ENCODE peak calls at places on chromosome 1, in ten cellular contexts. L is stomach, B is HL-60, Y is GM12891, N is HCT116, K is esophagus muscularis mucosa, W is H1, X is Panc1, I is HepG2, D is SK-N-SH. G is an unnamed sample.

GRCh38 chr1:113219377-113219776 is 146.4 kb downstream of the LRIG2 start:
- DNase-seq in L (no peak), B (no peak), Y (no peak), N (no peak), K (no peak), W (no peak), X (no peak), I (no peak), D (peak), G (peak)

GRCh38 chr1:201883786-201884185 is 4.9 kb upstream of the SHISA4 start:
- DNase-seq in L (no peak), B (peak), Y (no peak), N (peak), K (no peak), W (no peak), X (no peak), I (peak), D (no peak), G (no peak)

GRCh38 chr1:221897312-221897711 is 155.4 kb upstream of the DUSP10 start:
- DNase-seq in L (no peak), B (no peak), Y (no peak), N (no peak), K (peak), W (no peak), X (no peak), I (no peak), D (peak), G (no peak)

GRCh38 chr1:160800645-160801408 is 4.9 kb downstream of the LY9 start:
- DNase-seq in L (no peak), B (no peak), Y (no peak), N (no peak), K (no peak), W (no peak), X (no peak), I (no peak), D (no peak), G (no peak)

GRCh38 chr1:241842565-241842964 is 5.4 kb upstream of the EXO1 start:
- DNase-seq in L (no peak), B (no peak), Y (no peak), N (no peak), K (no peak), W (no peak), X (no peak), I (no peak), D (no peak), G (no peak)

GRCh38 chr1:248804771-248805681 is 20.7 kb downstream of the SH3BP5L start:
- DNase-seq in L (no peak), B (no peak), Y (no peak), N (no peak), K (no peak), W (no peak), X (no peak), I (no peak), D (no peak), G (peak)

GRCh38 chr1:41456847-41457540 is 27.5 kb downstream of the EDN2 start:
- DNase-seq in L (no peak), B (no peak), Y (no peak), N (no peak), K (no peak), W (no peak), X (no peak), I (no peak), D (no peak), G (no peak)

GRCh38 chr1:17201201-17202021 is 3.5 kb upstream of the PADI1 start:
- DNase-seq in L (no peak), B (no peak), Y (no peak), N (no peak), K (no peak), W (no peak), X (no peak), I (no peak), D (no peak), G (no peak)

GRCh38 chr1:16371725-16372124 is 4.7 kb downstream of the SZRD1 start:
- DNase-seq in L (no peak), B (no peak), Y (no peak), N (no peak), K (no peak), W (no peak), X (no peak), I (no peak), D (no peak), G (no peak)

GRCh38 chr1:9715536-9716226 is 64.2 kb downstream of the PIK3CD start:
- DNase-seq in L (no peak), B (no peak), Y (no peak), N (no peak), K (no peak), W (no peak), X (no peak), I (no peak), D (no peak), G (no peak)

GRCh38 chr1:114349891-114350605 is 161.0 kb downstream of the TRIM33 start:
- DNase-seq in L (no peak), B (no peak), Y (no peak), N (no peak), K (peak), W (peak), X (no peak), I (no peak), D (no peak), G (no peak)

GRCh38 chr1:109783436-109783835 is 19.7 kb upstream of the EPS8L3 start:
- DNase-seq in L (peak), B (no peak), Y (no peak), N (peak), K (no peak), W (no peak), X (peak), I (no peak), D (no peak), G (no peak)

DNA sequence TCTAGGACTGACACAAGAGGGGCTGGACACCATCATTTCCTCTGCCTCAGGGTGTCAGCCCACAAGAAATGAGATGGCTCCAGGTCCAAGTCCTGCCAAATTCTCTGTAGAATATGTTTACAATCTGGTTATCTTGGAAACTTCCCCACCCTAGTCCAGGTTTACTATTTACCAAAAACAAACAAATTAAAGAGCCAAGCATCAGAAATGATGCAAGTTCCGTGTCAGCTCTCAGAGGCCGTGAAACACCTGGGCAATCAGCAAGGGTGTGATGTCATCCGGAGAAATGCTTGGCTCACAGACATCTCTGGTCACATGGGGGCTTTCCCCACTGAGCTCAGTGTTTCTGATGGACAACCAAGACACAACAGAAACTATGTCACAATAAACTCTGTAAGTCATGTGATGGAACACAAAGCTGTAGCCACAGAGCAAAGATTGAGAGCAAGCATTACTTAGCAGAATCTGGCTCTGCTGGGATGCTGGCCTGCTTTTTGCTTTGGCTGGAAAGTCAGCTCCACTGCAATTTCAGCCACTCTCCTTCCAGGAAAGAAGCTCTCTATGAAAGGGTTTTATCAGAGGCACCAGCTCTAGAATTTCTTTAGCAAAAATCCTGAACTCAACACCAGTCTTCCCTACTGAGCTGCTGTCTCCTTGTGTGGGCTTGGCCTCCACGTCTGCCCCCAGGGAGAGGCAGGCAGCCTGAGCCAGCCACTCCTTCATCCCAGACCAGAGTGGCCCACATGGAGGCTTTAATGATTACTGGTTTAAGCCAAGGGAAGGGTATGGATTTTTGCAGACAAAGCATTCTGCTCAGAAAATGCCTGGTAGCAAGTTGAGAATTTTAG is 55.9 kb downstream of the NENF start:
- DNase-seq in L (peak), B (peak), Y (no peak), N (no peak), K (peak), W (no peak), X (peak), I (peak), D (no peak), G (peak)
- TF ChIP-seq POLR2AphosphoS5 in L (peak), B (no peak), Y (no peak), N (no peak), K (peak), W (no peak), X (no peak), I (no peak), D (no peak), G (peak)

GRCh38 chr1:48093696-48094518 is 96.7 kb upstream of the TRABD2B start:
- DNase-seq in L (peak), B (peak), Y (peak), N (peak), K (peak), W (peak), X (peak), I (peak), D (peak), G (peak)
- TF ChIP-seq POLR2AphosphoS5 in L (peak), B (no peak), Y (no peak), N (no peak), K (no peak), W (no peak), X (no peak), I (no peak), D (no peak), G (no peak)

DNA sequence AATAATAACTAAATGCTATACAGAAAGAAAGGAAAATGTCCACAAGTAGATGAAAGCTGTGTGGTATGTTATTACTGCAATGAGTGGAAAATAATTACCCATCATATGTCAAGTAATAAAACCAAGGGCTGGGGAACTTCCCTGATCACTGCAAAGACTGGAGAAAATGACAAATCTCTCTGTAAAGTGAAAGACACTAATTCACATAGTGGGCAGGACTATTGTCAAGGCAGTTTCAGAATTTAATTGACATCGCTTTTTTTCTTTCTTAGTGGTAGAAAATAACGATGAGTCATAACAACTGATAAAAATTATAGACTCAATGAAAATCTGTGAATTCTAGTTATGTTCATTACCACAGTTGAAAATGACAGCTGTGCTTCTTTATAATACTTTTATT is 153.7 kb upstream of the ST6GALNAC5 start:
- DNase-seq in L (no peak), B (no peak), Y (no peak), N (no peak), K (no peak), W (no peak), X (no peak), I (no peak), D (no peak), G (no peak)
- TF ChIP-seq POLR2AphosphoS5 in L (no peak), B (no peak), Y (no peak), N (no peak), K (no peak), W (no peak), X (no peak), I (no peak), D (no peak), G (no peak)

GRCh38 chr1:89553195-89553584 is 28.6 kb downstream of the LRRC8B start:
- DNase-seq in L (no peak), B (no peak), Y (no peak), N (no peak), K (no peak), W (no peak), X (no peak), I (no peak), D (no peak), G (no peak)
- TF ChIP-seq POLR2AphosphoS5 in L (no peak), B (no peak), Y (no peak), N (no peak), K (no peak), W (no peak), X (no peak), I (no peak), D (no peak), G (no peak)

GRCh38 chr1:178645826-178646200 is 79.2 kb upstream of the RALGPS2 start:
- DNase-seq in L (no peak), B (no peak), Y (no peak), N (no peak), K (no peak), W (no peak), X (no peak), I (no peak), D (no peak), G (no peak)
- TF ChIP-seq POLR2AphosphoS5 in L (no peak), B (no peak), Y (no peak), N (no peak), K (no peak), W (no peak), X (no peak), I (no peak), D (no peak), G (no peak)

G was measured in transverse colon.